ENCODE peak calls at places on chromosomes 7 and 10, in four cellular contexts. F is H1, T is H9, G is IMR-90. I is an unnamed sample.

GRCh38 chr10:133565441-133566294 is at the start of gene SYCE1:
- DNase-seq in T (no peak), F (no peak), G (no peak), I (no peak)

GRCh38 chr10:101165736-101166135 is 34.6 kb downstream of the TLX1 start:
- DNase-seq in T (no peak), F (no peak), G (no peak), I (no peak)

GRCh38 chr10:119658274-119658673 is 7.1 kb downstream of the BAG3 start:
- DNase-seq in G (peak), T (peak), F (no peak), I (peak)

GRCh38 chr10:86648706-86649426 is 5.5 kb upstream of the OPN4 start:
- DNase-seq in F (no peak), T (no peak), G (peak), I (no peak)

GRCh38 chr7:106111671-106112117 is 418 bp downstream of the SYPL1 start:
- DNase-seq in T (no peak), F (no peak), G (no peak), I (peak)

GRCh38 chr10:22832198-22832597 is 95.7 kb upstream of the ARMC3 start:
- DNase-seq in G (no peak), T (no peak), F (no peak), I (no peak)

GRCh38 chr10:74738985-74739567 is 87.3 kb upstream of the KAT6B start:
- DNase-seq in F (peak), T (peak), G (peak), I (peak)

GRCh38 chr7:111199643-111200042 is 108.7 kb downstream of the LRRN3 start:
- DNase-seq in G (peak), T (no peak), F (no peak), I (no peak)

GRCh38 chr10:32962541-32962940 is 4.5 kb upstream of the ITGB1 start:
- DNase-seq in F (no peak), G (no peak), T (no peak), I (no peak)

GRCh38 chr10:36802523-36803153 is 322.8 kb upstream of the ANKRD30A start:
- DNase-seq in T (no peak), G (peak), F (no peak), I (no peak)

GRCh38 chr10:130686680-130687300 is 550.6 kb downstream of the GLRX3 start:
- DNase-seq in F (no peak), T (peak), G (no peak), I (peak)

GRCh38 chr10:5828725-5829124 is 15.5 kb upstream of the GDI2 start:
- DNase-seq in T (no peak), G (no peak), F (no peak), I (no peak)

GRCh38 chr7:725223-726005 is 1.1 kb upstream of the DNAAF5 start:
- DNase-seq in F (no peak), T (no peak), G (peak), I (no peak)

GRCh38 chr7:991017-991728 is 8.2 kb downstream of the CYP2W1 start:
- DNase-seq in F (no peak), G (no peak), T (no peak), I (no peak)

GRCh38 chr10:3433988-3434387 is 261.4 kb upstream of the PITRM1 start:
- DNase-seq in G (no peak), F (no peak), T (no peak), I (no peak)
- H3K18ac ChIP-seq in G (peak), F (no peak), T (no peak), I (no peak)

DNA sequence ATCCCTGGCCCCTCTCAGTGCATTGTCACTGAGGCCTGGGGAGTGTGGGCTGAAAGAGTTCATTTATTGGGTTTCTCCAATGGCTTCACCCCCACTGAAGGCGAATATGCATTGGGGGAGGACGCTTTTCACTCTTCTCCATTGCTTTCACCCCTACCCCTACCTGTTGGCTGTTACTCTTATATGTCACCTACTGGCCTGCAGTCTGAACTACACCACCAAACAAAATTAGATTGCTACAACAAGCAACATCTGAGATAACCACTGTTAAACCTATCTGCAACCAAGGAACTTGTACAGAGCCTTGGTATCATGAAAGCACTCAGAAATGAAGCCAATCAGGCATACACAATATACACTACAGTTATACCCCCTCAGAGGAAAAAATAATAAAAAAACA is 203.7 kb downstream of the REEP3 start:
- DNase-seq in T (no peak), F (no peak), G (no peak), I (no peak)
- H4K5ac ChIP-seq in T (no peak), F (no peak), G (no peak), I (no peak)

DNA sequence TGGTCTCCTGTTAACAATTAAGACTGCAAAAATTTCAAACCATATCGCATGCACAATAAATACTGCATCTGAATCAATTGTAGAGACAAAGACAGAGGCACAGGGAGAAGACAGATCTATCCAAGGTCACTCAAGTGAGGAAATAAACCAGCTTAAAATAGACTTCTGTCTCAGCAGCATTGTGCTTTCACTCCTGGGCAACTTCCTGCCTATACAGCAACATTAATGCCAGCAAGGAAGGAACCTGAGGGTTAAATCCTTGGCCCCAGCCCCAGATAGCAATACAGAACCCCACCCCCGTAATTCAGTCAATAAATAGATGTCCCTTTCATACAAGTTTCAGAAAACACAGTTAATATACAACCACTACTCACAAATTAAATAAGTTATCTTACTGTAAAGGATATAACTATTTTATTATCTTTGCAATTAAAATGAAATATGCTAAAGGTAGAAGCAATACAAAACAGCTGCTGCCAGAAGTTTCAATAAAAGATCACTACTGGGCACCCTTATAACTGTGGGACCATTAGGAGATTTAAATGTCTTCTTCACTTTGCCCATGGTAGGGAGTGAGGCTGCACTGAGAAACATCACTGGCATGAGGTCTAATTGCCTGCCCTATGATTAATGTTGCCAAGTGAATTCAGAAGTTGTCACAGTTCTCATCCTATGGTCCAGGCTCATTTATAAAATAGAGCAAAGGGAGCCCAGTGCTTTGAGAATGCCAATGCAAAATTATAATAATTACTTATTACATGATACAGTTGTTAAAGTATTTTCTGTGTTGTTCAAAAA is 49.4 kb downstream of the CAV1 start:
- DNase-seq in T (no peak), G (no peak), F (no peak), I (no peak)
- H3K9ac ChIP-seq in T (no peak), G (no peak), F (no peak), I (no peak)

GRCh38 chr10:44473146-44473545 is 88.2 kb upstream of the CXCL12 start:
- DNase-seq in F (no peak), G (no peak), T (no peak), I (no peak)

GRCh38 chr10:44479306-44479705 is 94.4 kb upstream of the CXCL12 start:
- DNase-seq in G (no peak), T (no peak), F (no peak), I (no peak)

GRCh38 chr10:44478040-44478439 is 93.1 kb upstream of the CXCL12 start:
- DNase-seq in T (no peak), G (peak), F (no peak), I (no peak)

GRCh38 chr10:44477021-44477420 is 92.1 kb upstream of the CXCL12 start:
- DNase-seq in T (no peak), F (no peak), G (peak), I (no peak)

GRCh38 chr10:44476421-44476820 is 91.5 kb upstream of the CXCL12 start:
- DNase-seq in T (no peak), F (no peak), G (no peak), I (no peak)
- H3K18ac ChIP-seq in T (no peak), F (no peak), G (no peak), I (no peak)

GRCh38 chr10:103472005-103472404 is 7.0 kb downstream of the CALHM3 start:
- DNase-seq in T (no peak), F (no peak), G (no peak), I (no peak)

GRCh38 chr10:103467391-103467790 is 8.7 kb upstream of the CALHM1 start:
- DNase-seq in T (no peak), F (no peak), G (no peak), I (no peak)

GRCh38 chr10:103474077-103474476 is 5.0 kb downstream of the CALHM3 start:
- DNase-seq in T (no peak), F (no peak), G (no peak), I (no peak)

GRCh38 chr10:103473261-103473671 is 5.8 kb downstream of the CALHM3 start:
- DNase-seq in G (no peak), T (no peak), F (no peak), I (no peak)

DNA sequence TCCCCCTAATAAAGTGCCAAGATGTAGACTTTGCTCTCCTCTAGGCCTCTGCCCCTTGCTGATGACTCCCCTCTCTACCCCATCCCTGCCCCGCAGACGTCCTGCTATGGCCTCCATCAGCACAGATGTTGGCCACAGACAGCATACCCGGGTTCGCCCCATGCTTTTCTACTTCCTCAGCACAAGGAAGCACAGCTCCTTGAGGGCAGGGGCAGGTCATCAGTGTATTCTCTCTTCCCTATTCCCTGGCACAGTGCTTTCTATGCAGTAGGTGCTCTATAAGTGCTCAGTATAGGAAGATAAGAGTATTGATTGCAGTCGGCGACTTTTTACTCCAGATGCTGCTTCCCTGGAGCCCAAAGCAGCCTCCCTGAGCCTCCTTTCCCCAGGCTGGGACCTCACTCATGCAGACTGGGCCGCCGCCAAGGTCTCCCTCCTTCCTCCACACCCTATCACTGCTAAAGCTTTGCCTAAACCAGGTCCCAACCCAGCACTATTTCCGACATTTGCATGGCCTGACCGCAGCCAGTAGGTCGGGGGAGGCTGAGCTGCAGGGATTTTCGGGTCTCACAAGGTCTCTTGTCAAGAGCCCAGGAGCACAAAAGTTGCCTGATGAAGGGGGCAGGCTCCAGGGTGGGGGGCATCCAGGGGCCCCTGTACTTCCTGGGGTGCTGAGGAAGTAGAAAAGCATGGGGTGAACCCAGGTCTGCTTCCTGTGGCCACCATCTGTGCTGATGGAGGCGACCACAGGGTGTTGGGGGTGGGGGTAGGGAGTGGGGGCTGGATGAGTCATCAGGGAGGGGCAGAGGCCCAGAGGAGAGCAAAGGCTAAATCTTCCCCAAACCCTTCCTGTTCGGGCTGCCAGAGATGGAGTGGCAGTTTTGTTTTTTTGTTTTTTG is 8.0 kb downstream of the CALHM3 start:
- DNase-seq in T (peak), G (no peak), F (no peak), I (peak)
- H4K5ac ChIP-seq in T (no peak), G (no peak), F (no peak), I (peak)